ENCODE peak calls at places on chromosomes 13 and 19, in eight cellular contexts. One of them, this sample, is unnamed.

GRCh38 chr13:84821261-84821660 is 939.0 kb upstream of the SLITRK1 start:
- DNase-seq in stimulated activated naive CD4-positive, alpha-beta T cell: no peak
- DNase-seq in hypothalamus: no peak
- DNase-seq in fibroblast of lung: peak
- DNase-seq in skeletal muscle cell: no peak
- DNase-seq in GM13976: no peak
- DNase-seq in HEK293T: peak
- DNase-seq in NCI-H748 treated with DMSO at 0.1 percent for 48 hours: no peak
- DNase-seq in this sample: no peak

GRCh38 chr19:31572671-31573298 is 223.5 kb upstream of the TSHZ3 start:
- DNase-seq in stimulated activated naive CD4-positive, alpha-beta T cell: no peak
- DNase-seq in hypothalamus: no peak
- DNase-seq in fibroblast of lung: no peak
- DNase-seq in skeletal muscle cell: no peak
- DNase-seq in GM13976: no peak
- DNase-seq in HEK293T: no peak
- DNase-seq in NCI-H748 treated with DMSO at 0.1 percent for 48 hours: no peak
- DNase-seq in this sample: no peak

GRCh38 chr13:63700366-63700765 is 2284.7 kb upstream of the PCDH20 start:
- DNase-seq in stimulated activated naive CD4-positive, alpha-beta T cell: no peak
- DNase-seq in hypothalamus: no peak
- DNase-seq in fibroblast of lung: no peak
- DNase-seq in skeletal muscle cell: no peak
- DNase-seq in GM13976: no peak
- DNase-seq in HEK293T: no peak
- DNase-seq in NCI-H748 treated with DMSO at 0.1 percent for 48 hours: no peak
- DNase-seq in this sample: no peak

GRCh38 chr19:50658438-50659317 is 9.4 kb downstream of the C19orf81 start:
- DNase-seq in stimulated activated naive CD4-positive, alpha-beta T cell: peak
- DNase-seq in hypothalamus: peak
- DNase-seq in fibroblast of lung: peak
- DNase-seq in skeletal muscle cell: peak
- DNase-seq in GM13976: peak
- DNase-seq in HEK293T: peak
- DNase-seq in NCI-H748 treated with DMSO at 0.1 percent for 48 hours: peak
- DNase-seq in this sample: no peak

GRCh38 chr19:35715981-35716734 is 1.6 kb upstream of the KMT2B start:
- DNase-seq in stimulated activated naive CD4-positive, alpha-beta T cell: no peak
- DNase-seq in hypothalamus: peak
- DNase-seq in fibroblast of lung: peak
- DNase-seq in skeletal muscle cell: no peak
- DNase-seq in GM13976: no peak
- DNase-seq in HEK293T: peak
- DNase-seq in NCI-H748 treated with DMSO at 0.1 percent for 48 hours: peak
- DNase-seq in this sample: no peak

GRCh38 chr19:18612772-18613588 is at the start of gene TMEM59L:
- DNase-seq in stimulated activated naive CD4-positive, alpha-beta T cell: peak
- DNase-seq in hypothalamus: peak
- DNase-seq in fibroblast of lung: no peak
- DNase-seq in skeletal muscle cell: no peak
- DNase-seq in GM13976: peak
- DNase-seq in HEK293T: no peak
- DNase-seq in NCI-H748 treated with DMSO at 0.1 percent for 48 hours: no peak
- DNase-seq in this sample: no peak

GRCh38 chr13:50198508-50198907 is 183.3 kb downstream of the KCNRG start:
- DNase-seq in stimulated activated naive CD4-positive, alpha-beta T cell: no peak
- DNase-seq in hypothalamus: no peak
- DNase-seq in fibroblast of lung: peak
- DNase-seq in skeletal muscle cell: peak
- DNase-seq in GM13976: no peak
- DNase-seq in HEK293T: no peak
- DNase-seq in NCI-H748 treated with DMSO at 0.1 percent for 48 hours: peak
- DNase-seq in this sample: no peak

GRCh38 chr13:77184455-77184854 is 142.4 kb downstream of the MYCBP2 start:
- DNase-seq in stimulated activated naive CD4-positive, alpha-beta T cell: no peak
- DNase-seq in hypothalamus: no peak
- DNase-seq in fibroblast of lung: no peak
- DNase-seq in skeletal muscle cell: no peak
- DNase-seq in GM13976: peak
- DNase-seq in HEK293T: no peak
- DNase-seq in NCI-H748 treated with DMSO at 0.1 percent for 48 hours: no peak
- DNase-seq in this sample: no peak

GRCh38 chr13:32639502-32640105 is 53.4 kb downstream of the PDS5B start:
- DNase-seq in stimulated activated naive CD4-positive, alpha-beta T cell: peak
- DNase-seq in hypothalamus: peak
- DNase-seq in fibroblast of lung: peak
- DNase-seq in skeletal muscle cell: peak
- DNase-seq in GM13976: peak
- DNase-seq in HEK293T: peak
- DNase-seq in NCI-H748 treated with DMSO at 0.1 percent for 48 hours: peak
- DNase-seq in this sample: no peak

This sample was measured in DMS153.